ENCODE peak calls at places on chromosomes 1 and 21, in eight cellular contexts. One of them, this sample, is unnamed.

GRCh38 chr1:173429517-173430477 is 47.3 kb upstream of the PRDX6 start:
- DNase-seq in endothelial cell of umbilical vein: peak; percentile 75
- DNase-seq in stomach: peak; percentile 75
- DNase-seq in cardiac muscle cell: peak; percentile 90
- DNase-seq in adrenal gland: peak; percentile 88
- DNase-seq in colonic mucosa: peak; percentile 87
- DNase-seq in body of pancreas: peak; percentile 85
- DNase-seq in uterus: peak; percentile 92
- DNase-seq in this sample: peak; percentile 87

GRCh38 chr21:37055271-37055855 is 17.5 kb downstream of the PIGP start:
- DNase-seq in cardiac muscle cell: no peak
- DNase-seq in endothelial cell of umbilical vein: no peak
- DNase-seq in stomach: no peak
- DNase-seq in adrenal gland: no peak
- DNase-seq in colonic mucosa: no peak
- DNase-seq in uterus: no peak
- DNase-seq in body of pancreas: no peak
- DNase-seq in this sample: no peak

GRCh38 chr1:55768345-55768952 is 553.3 kb upstream of the USP24 start:
- DNase-seq in cardiac muscle cell: no peak
- DNase-seq in colonic mucosa: no peak
- DNase-seq in uterus: no peak
- DNase-seq in adrenal gland: no peak
- DNase-seq in stomach: no peak
- DNase-seq in endothelial cell of umbilical vein: no peak
- DNase-seq in body of pancreas: no peak
- DNase-seq in this sample: no peak

GRCh38 chr1:201275266-201275666 is 8.0 kb upstream of the PKP1 start:
- DNase-seq in body of pancreas: no peak
- DNase-seq in adrenal gland: no peak
- DNase-seq in colonic mucosa: peak; percentile 85
- DNase-seq in stomach: peak; percentile 87
- DNase-seq in cardiac muscle cell: no peak
- DNase-seq in endothelial cell of umbilical vein: no peak
- DNase-seq in uterus: no peak
- DNase-seq in this sample: no peak

GRCh38 chr1:240734001-240734400 is 122.0 kb upstream of the GREM2 start:
- DNase-seq in endothelial cell of umbilical vein: no peak
- DNase-seq in stomach: no peak
- DNase-seq in adrenal gland: no peak
- DNase-seq in colonic mucosa: no peak
- DNase-seq in cardiac muscle cell: no peak
- DNase-seq in body of pancreas: no peak
- DNase-seq in uterus: no peak
- DNase-seq in this sample: no peak

GRCh38 chr1:67013573-67013972 is 40.4 kb downstream of the SLC35D1 start:
- DNase-seq in colonic mucosa: no peak
- DNase-seq in uterus: no peak
- DNase-seq in body of pancreas: no peak
- DNase-seq in cardiac muscle cell: no peak
- DNase-seq in stomach: no peak
- DNase-seq in endothelial cell of umbilical vein: no peak
- DNase-seq in adrenal gland: no peak
- DNase-seq in this sample: no peak

GRCh38 chr21:27649323-27649722 is 682.4 kb upstream of the ADAMTS5 start:
- DNase-seq in adrenal gland: no peak
- DNase-seq in cardiac muscle cell: no peak
- DNase-seq in stomach: no peak
- DNase-seq in colonic mucosa: no peak
- DNase-seq in endothelial cell of umbilical vein: peak; percentile 90
- DNase-seq in uterus: no peak
- DNase-seq in body of pancreas: no peak
- DNase-seq in this sample: no peak

GRCh38 chr1:55589656-55590297 is 374.6 kb upstream of the USP24 start:
- DNase-seq in stomach: no peak
- DNase-seq in uterus: no peak
- DNase-seq in body of pancreas: no peak
- DNase-seq in cardiac muscle cell: no peak
- DNase-seq in colonic mucosa: no peak
- DNase-seq in endothelial cell of umbilical vein: peak; percentile 15
- DNase-seq in adrenal gland: no peak
- DNase-seq in this sample: no peak

GRCh38 chr1:30532621-30533020 is 190.8 kb downstream of the MATN1 start:
- DNase-seq in uterus: no peak
- DNase-seq in cardiac muscle cell: no peak
- DNase-seq in stomach: peak; percentile 3
- DNase-seq in adrenal gland: no peak
- DNase-seq in colonic mucosa: no peak
- DNase-seq in endothelial cell of umbilical vein: no peak
- DNase-seq in body of pancreas: no peak
- DNase-seq in this sample: peak; percentile 15

GRCh38 chr1:78650114-78650513 is 483 bp downstream of the IFI44 start:
- DNase-seq in body of pancreas: no peak
- DNase-seq in cardiac muscle cell: no peak
- DNase-seq in endothelial cell of umbilical vein: peak; percentile 33
- DNase-seq in colonic mucosa: no peak
- DNase-seq in stomach: no peak
- DNase-seq in uterus: no peak
- DNase-seq in adrenal gland: no peak
- DNase-seq in this sample: no peak

GRCh38 chr1:234320549-234320948 is 52.7 kb upstream of the COA6 start:
- DNase-seq in endothelial cell of umbilical vein: no peak
- DNase-seq in colonic mucosa: no peak
- DNase-seq in uterus: no peak
- DNase-seq in stomach: no peak
- DNase-seq in body of pancreas: no peak
- DNase-seq in adrenal gland: no peak
- DNase-seq in cardiac muscle cell: no peak
- DNase-seq in this sample: no peak

GRCh38 chr21:45551816-45552695 is 9.8 kb upstream of the SLC19A1 start:
- DNase-seq in uterus: no peak
- DNase-seq in endothelial cell of umbilical vein: no peak
- DNase-seq in colonic mucosa: no peak
- DNase-seq in adrenal gland: peak; percentile 25
- DNase-seq in stomach: no peak
- DNase-seq in body of pancreas: no peak
- DNase-seq in cardiac muscle cell: no peak
- DNase-seq in this sample: peak; percentile 57

GRCh38 chr1:218705911-218706893 is 361.1 kb downstream of the TGFB2 start:
- DNase-seq in endothelial cell of umbilical vein: peak; percentile 74
- DNase-seq in uterus: no peak
- DNase-seq in stomach: no peak
- DNase-seq in adrenal gland: no peak
- DNase-seq in colonic mucosa: no peak
- DNase-seq in cardiac muscle cell: no peak
- DNase-seq in body of pancreas: no peak
- DNase-seq in this sample: no peak
- H3K27ac ChIP-seq in endothelial cell of umbilical vein: peak overlapping the region; percentile 86
- H3K27ac ChIP-seq in uterus: no peak overlapping the region
- H3K27ac ChIP-seq in stomach: no peak overlapping the region
- H3K27ac ChIP-seq in adrenal gland: no peak overlapping the region
- H3K27ac ChIP-seq in colonic mucosa: no peak overlapping the region
- H3K27ac ChIP-seq in cardiac muscle cell: peak overlapping the region; percentile 34
- H3K27ac ChIP-seq in body of pancreas: no peak overlapping the region
- H3K27ac ChIP-seq in this sample: no peak overlapping the region

GRCh38 chr1:2785631-2786328 is 15.7 kb downstream of the TTC34 start:
- DNase-seq in endothelial cell of umbilical vein: no peak
- DNase-seq in cardiac muscle cell: no peak
- DNase-seq in adrenal gland: no peak
- DNase-seq in body of pancreas: peak; percentile 8
- DNase-seq in stomach: peak; percentile 19
- DNase-seq in uterus: peak; percentile 6
- DNase-seq in colonic mucosa: no peak
- DNase-seq in this sample: peak; percentile 18

GRCh38 chr1:2788506-2789163 is 12.9 kb downstream of the TTC34 start:
- DNase-seq in adrenal gland: no peak
- DNase-seq in uterus: no peak
- DNase-seq in cardiac muscle cell: no peak
- DNase-seq in stomach: peak; percentile 15
- DNase-seq in colonic mucosa: no peak
- DNase-seq in body of pancreas: no peak
- DNase-seq in endothelial cell of umbilical vein: no peak
- DNase-seq in this sample: no peak

GRCh38 chr1:2786329-2787162 is 14.9 kb downstream of the TTC34 start:
- DNase-seq in uterus: peak; percentile 16
- DNase-seq in adrenal gland: peak; percentile 68
- DNase-seq in cardiac muscle cell: no peak
- DNase-seq in endothelial cell of umbilical vein: peak; percentile 10
- DNase-seq in stomach: peak; percentile 57
- DNase-seq in colonic mucosa: peak; percentile 64
- DNase-seq in body of pancreas: peak; percentile 61
- DNase-seq in this sample: peak; percentile 71

GRCh38 chr1:2789164-2789985 is 12.1 kb downstream of the TTC34 start:
- DNase-seq in uterus: no peak
- DNase-seq in cardiac muscle cell: no peak
- DNase-seq in colonic mucosa: no peak
- DNase-seq in endothelial cell of umbilical vein: no peak
- DNase-seq in stomach: no peak
- DNase-seq in body of pancreas: no peak
- DNase-seq in adrenal gland: no peak
- DNase-seq in this sample: no peak

DNA sequence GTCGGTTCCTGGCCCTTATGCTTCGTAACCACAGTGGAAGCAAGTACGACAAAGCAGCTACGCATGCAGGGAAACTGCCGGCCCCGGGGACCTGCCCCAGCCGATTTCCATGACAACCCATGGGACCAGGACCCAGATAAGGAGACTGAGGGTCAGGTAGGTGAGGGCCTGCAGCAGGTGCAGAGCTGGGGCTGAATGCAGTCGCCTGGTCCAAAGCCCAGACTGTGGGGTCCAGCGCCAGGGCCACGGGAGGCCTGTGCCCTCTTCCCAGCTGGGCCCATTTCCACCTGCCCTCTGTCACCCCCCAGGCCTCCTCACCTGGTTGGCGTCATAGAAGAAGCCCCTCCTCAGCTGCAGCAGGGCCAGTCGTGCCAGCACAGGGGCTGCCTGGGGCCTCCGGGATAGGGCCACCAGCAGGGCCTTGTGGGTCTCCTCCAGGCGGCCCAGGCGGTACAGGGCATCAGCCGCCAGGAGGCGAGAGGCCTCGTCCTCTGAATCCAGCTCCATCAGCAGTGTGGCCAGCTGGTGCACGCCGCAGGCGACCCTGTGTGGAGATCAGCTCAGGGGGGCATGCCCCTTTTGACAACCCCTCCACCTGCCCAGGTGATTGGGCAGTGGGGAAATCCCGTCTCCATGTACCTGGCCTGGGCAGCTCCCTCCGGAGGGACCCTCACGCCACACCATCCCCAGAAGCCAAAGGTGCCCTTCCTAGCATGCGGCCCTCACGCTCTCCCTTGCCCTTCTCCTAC is 14.2 kb downstream of the TTC34 start:
- DNase-seq in adrenal gland: no peak
- DNase-seq in colonic mucosa: no peak
- DNase-seq in body of pancreas: peak; percentile 5
- DNase-seq in cardiac muscle cell: no peak
- DNase-seq in uterus: peak; percentile 10
- DNase-seq in endothelial cell of umbilical vein: no peak
- DNase-seq in stomach: peak; percentile 17
- DNase-seq in this sample: peak; percentile 21
- H3K27me3 ChIP-seq in adrenal gland: peaks cover 34% of the 10 kb centered on the region
- H3K27me3 ChIP-seq in colonic mucosa: peaks cover 3% of the 10 kb centered on the region
- H3K27me3 ChIP-seq in body of pancreas: peaks cover 13% of the 10 kb centered on the region
- H3K27me3 ChIP-seq in cardiac muscle cell: no peaks in the 10 kb centered on the region
- H3K27me3 ChIP-seq in uterus: no peaks in the 10 kb centered on the region
- H3K27me3 ChIP-seq in endothelial cell of umbilical vein: peaks cover 2% of the 10 kb centered on the region
- H3K27me3 ChIP-seq in stomach: peaks cover 40% of the 10 kb centered on the region
- H3K27me3 ChIP-seq in this sample: no peaks in the 10 kb centered on the region

DNA sequence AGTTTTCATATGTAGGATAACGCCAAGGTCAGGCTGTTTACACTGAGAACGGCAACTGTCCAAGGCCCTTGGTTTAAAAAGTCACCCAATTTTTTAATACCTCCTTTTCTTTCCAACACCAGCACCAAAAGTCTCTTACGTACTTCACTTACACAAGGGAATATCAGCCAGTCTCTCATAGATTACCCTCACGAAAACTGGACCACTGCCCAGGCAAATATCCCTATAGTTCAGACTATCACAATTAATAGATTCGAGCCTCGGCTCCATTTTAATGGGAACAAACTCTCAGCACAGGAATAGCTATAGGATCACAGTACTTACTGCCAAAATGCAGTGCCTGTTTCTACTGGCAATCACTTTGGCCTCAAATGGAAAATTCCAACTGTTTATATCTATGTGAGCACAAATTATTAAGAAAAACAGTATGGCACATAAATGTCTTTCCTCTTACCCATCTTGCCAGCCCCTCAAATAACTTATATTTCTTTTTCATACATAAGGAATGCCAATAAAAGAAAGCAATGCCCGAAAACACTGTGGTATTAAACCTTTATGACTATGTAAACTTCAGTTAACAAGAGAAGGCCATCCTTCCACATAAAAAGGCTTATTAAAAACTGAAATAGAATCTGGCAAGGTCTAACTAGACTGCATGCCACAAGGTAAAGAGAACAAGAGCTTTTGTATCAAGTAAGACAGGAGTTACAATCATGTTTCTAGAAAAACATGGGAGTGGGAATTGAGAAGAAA is 97.8 kb downstream of the SLC45A1 start:
- DNase-seq in colonic mucosa: no peak
- DNase-seq in cardiac muscle cell: no peak
- DNase-seq in stomach: peak; percentile 69
- DNase-seq in uterus: no peak
- DNase-seq in adrenal gland: peak; percentile 51
- DNase-seq in endothelial cell of umbilical vein: no peak
- DNase-seq in body of pancreas: no peak
- DNase-seq in this sample: no peak
- H3K36me3 ChIP-seq in colonic mucosa: no peaks in the 10 kb centered on the region
- H3K36me3 ChIP-seq in cardiac muscle cell: no peaks in the 10 kb centered on the region
- H3K36me3 ChIP-seq in stomach: peaks cover 6% of the 10 kb centered on the region
- H3K36me3 ChIP-seq in uterus: no peaks in the 10 kb centered on the region
- H3K36me3 ChIP-seq in adrenal gland: peaks cover 48% of the 10 kb centered on the region
- H3K36me3 ChIP-seq in endothelial cell of umbilical vein: peaks cover 6% of the 10 kb centered on the region
- H3K36me3 ChIP-seq in body of pancreas: no peaks in the 10 kb centered on the region
- H3K36me3 ChIP-seq in this sample: peaks cover 62% of the 10 kb centered on the region

GRCh38 chr1:229714306-229714705 is 88.3 kb downstream of the URB2 start:
- DNase-seq in stomach: no peak
- DNase-seq in body of pancreas: no peak
- DNase-seq in adrenal gland: no peak
- DNase-seq in colonic mucosa: no peak
- DNase-seq in uterus: no peak
- DNase-seq in cardiac muscle cell: no peak
- DNase-seq in endothelial cell of umbilical vein: no peak
- DNase-seq in this sample: no peak

GRCh38 chr1:229714964-229715603 is 89.0 kb downstream of the URB2 start:
- DNase-seq in endothelial cell of umbilical vein: peak; percentile 32
- DNase-seq in colonic mucosa: peak; percentile 56
- DNase-seq in stomach: peak; percentile 81
- DNase-seq in body of pancreas: peak; percentile 91
- DNase-seq in adrenal gland: peak; percentile 28
- DNase-seq in cardiac muscle cell: no peak
- DNase-seq in uterus: no peak
- DNase-seq in this sample: peak; percentile 82

GRCh38 chr1:229716692-229717091 is 90.6 kb downstream of the URB2 start:
- DNase-seq in uterus: no peak
- DNase-seq in cardiac muscle cell: no peak
- DNase-seq in colonic mucosa: no peak
- DNase-seq in stomach: no peak
- DNase-seq in endothelial cell of umbilical vein: no peak
- DNase-seq in body of pancreas: no peak
- DNase-seq in adrenal gland: no peak
- DNase-seq in this sample: no peak

GRCh38 chr1:229717774-229718173 is 91.7 kb downstream of the URB2 start:
- DNase-seq in uterus: no peak
- DNase-seq in cardiac muscle cell: no peak
- DNase-seq in adrenal gland: no peak
- DNase-seq in colonic mucosa: no peak
- DNase-seq in stomach: no peak
- DNase-seq in endothelial cell of umbilical vein: no peak
- DNase-seq in body of pancreas: peak; percentile 61
- DNase-seq in this sample: no peak

GRCh38 chr1:229716064-229716463 is 90.0 kb downstream of the URB2 start:
- DNase-seq in adrenal gland: no peak
- DNase-seq in body of pancreas: no peak
- DNase-seq in uterus: no peak
- DNase-seq in endothelial cell of umbilical vein: no peak
- DNase-seq in colonic mucosa: no peak
- DNase-seq in stomach: no peak
- DNase-seq in cardiac muscle cell: no peak
- DNase-seq in this sample: peak; percentile 84
- H3K27ac ChIP-seq in adrenal gland: no peak overlapping the region
- H3K27ac ChIP-seq in body of pancreas: no peak overlapping the region
- H3K27ac ChIP-seq in uterus: no peak overlapping the region
- H3K27ac ChIP-seq in endothelial cell of umbilical vein: no peak overlapping the region
- H3K27ac ChIP-seq in colonic mucosa: no peak overlapping the region
- H3K27ac ChIP-seq in stomach: no peak overlapping the region
- H3K27ac ChIP-seq in cardiac muscle cell: no peak overlapping the region
- H3K27ac ChIP-seq in this sample: no peak overlapping the region

This sample was measured in endodermal cell.